ENCODE peak calls at places on chromosomes 7 and 10, in four cellular contexts. J is suprapubic skin, U is HCT116, W is sigmoid colon. R is an unnamed sample. For H3K4me1, the result is how much of the 10 kb centered on the place peaks cover.

GRCh38 chr10:79007037-79007842 is 61.5 kb upstream of the ZMIZ1 start:
- DNase-seq in J (peak), W (peak), U (no peak), R (no peak)

GRCh38 chr7:128740996-128741395 is 1.8 kb downstream of the CALU start:
- DNase-seq in J (no peak), U (no peak), W (no peak), R (no peak)

GRCh38 chr10:33341638-33342037 is 7.2 kb upstream of the NRP1 start:
- DNase-seq in J (no peak), U (no peak), W (no peak), R (no peak)

GRCh38 chr10:489335-489734 is 200.1 kb downstream of the DIP2C start:
- DNase-seq in J (peak), W (no peak), U (no peak), R (no peak)

GRCh38 chr10:33215154-33215553 is 119.3 kb downstream of the NRP1 start:
- DNase-seq in W (no peak), J (no peak), U (no peak), R (no peak)

GRCh38 chr7:27125986-27126394 is 4.6 kb downstream of the HOXA4 start:
- DNase-seq in U (no peak), W (no peak), J (no peak), R (no peak)

GRCh38 chr10:58157076-58157766 is 110.5 kb downstream of the IPMK start:
- DNase-seq in U (no peak), W (no peak), J (no peak), R (no peak)

GRCh38 chr10:96299383-96299782 is 4.9 kb upstream of the DNTT start:
- DNase-seq in W (no peak), U (no peak), J (no peak), R (no peak)

GRCh38 chr7:37759519-37759918 is 76.0 kb downstream of the GPR141 start:
- DNase-seq in J (no peak), W (no peak), U (no peak), R (no peak)

GRCh38 chr10:38979535-38979934 is 885.4 kb downstream of the ZNF37A start:
- DNase-seq in U (no peak), W (no peak), J (no peak), R (no peak)

GRCh38 chr10:49039409-49039808 is 75.9 kb downstream of the VSTM4 start:
- DNase-seq in J (no peak), U (no peak), W (no peak), R (no peak)

GRCh38 chr7:91557789-91558396 is 293.7 kb downstream of the FZD1 start:
- DNase-seq in J (no peak), U (peak), W (no peak), R (no peak)

GRCh38 chr7:142420554-142421362 is 162.9 kb upstream of the PRSS58 start:
- DNase-seq in W (no peak), U (peak), J (no peak), R (no peak)

GRCh38 chr7:158062661-158063060 is 525.0 kb downstream of the PTPRN2 start:
- DNase-seq in W (peak), J (no peak), U (no peak), R (no peak)

GRCh38 chr7:109890622-109891021 is 1200.3 kb upstream of the LRRN3 start:
- DNase-seq in J (no peak), W (no peak), U (no peak), R (no peak)

GRCh38 chr7:148153611-148154010 is 437.0 kb upstream of the C7orf33 start:
- DNase-seq in W (no peak), U (no peak), J (no peak), R (no peak)

GRCh38 chr7:15780271-15780670 is 93.8 kb upstream of the MEOX2 start:
- DNase-seq in J (no peak), U (no peak), W (no peak), R (no peak)

GRCh38 chr7:142791502-142791901 is 20.7 kb downstream of the PRSS2 start:
- DNase-seq in W (no peak), U (no peak), J (peak), R (no peak)

GRCh38 chr10:101724446-101724845 is 29.5 kb upstream of the FBXW4 start:
- DNase-seq in U (no peak), J (no peak), W (no peak), R (no peak)

GRCh38 chr10:58064714-58065528 is 202.8 kb downstream of the IPMK start:
- DNase-seq in W (no peak), U (peak), J (no peak), R (no peak)

GRCh38 chr10:29895436-29895835 is 163.9 kb downstream of the JCAD start:
- DNase-seq in J (peak), U (no peak), W (peak), R (no peak)

GRCh38 chr7:33196194-33196593 is 66.8 kb downstream of the BBS9 start:
- DNase-seq in U (no peak), J (no peak), W (no peak), R (no peak)

GRCh38 chr7:2231992-2232765 is 566 bp downstream of the MAD1L1 start:
- DNase-seq in J (no peak), U (no peak), W (no peak), R (no peak)

GRCh38 chr7:26549281-26549943 is 257.8 kb downstream of the SNX10 start:
- DNase-seq in U (no peak), W (no peak), J (no peak), R (no peak)

GRCh38 chr7:118194571-118194970 is 10.6 kb downstream of the LSM8 start:
- DNase-seq in U (no peak), J (no peak), W (no peak), R (no peak)

GRCh38 chr10:34186013-34186412 is 629.1 kb downstream of the PARD3 start:
- DNase-seq in U (no peak), W (no peak), J (no peak), R (no peak)

GRCh38 chr10:77296534-77297369 is 340.9 kb downstream of the KCNMA1 start:
- DNase-seq in U (no peak), W (no peak), J (no peak), R (no peak)

GRCh38 chr7:139960158-139960557 is 102.6 kb downstream of the PARP12 start:
- DNase-seq in U (no peak), W (no peak), J (no peak), R (no peak)

GRCh38 chr10:91680521-91680920 is 47.6 kb upstream of the PPP1R3C start:
- DNase-seq in U (no peak), W (no peak), J (no peak), R (no peak)

GRCh38 chr7:51467384-51468017 is 150.9 kb upstream of the COBL start:
- DNase-seq in J (no peak), U (no peak), W (no peak), R (no peak)

GRCh38 chr10:25639646-25640045 is 294.4 kb upstream of the MYO3A start:
- DNase-seq in U (no peak), W (no peak), J (no peak), R (no peak)

GRCh38 chr7:151876112-151876898 is 610 bp downstream of the PRKAG2 start:
- DNase-seq in U (no peak), W (peak), J (peak), R (no peak)
- TF ChIP-seq POLR2AphosphoS5 in U (no peak), W (no peak), J (no peak), R (peak)

GRCh38 chr7:152925412-152926147 is 166.0 kb downstream of the ACTR3B start:
- DNase-seq in U (no peak), W (no peak), J (no peak), R (no peak)
- TF ChIP-seq CTCF in U (no peak), W (no peak), J (no peak), R (no peak)

GRCh38 chr7:43701502-43701859 is 27.8 kb downstream of the COA1 start:
- DNase-seq in W (no peak), U (no peak), J (no peak), R (no peak)

GRCh38 chr7:43700059-43700501 is 29.2 kb downstream of the COA1 start:
- DNase-seq in J (no peak), U (peak), W (no peak), R (no peak)

GRCh38 chr7:43702974-43703373 is 26.3 kb downstream of the COA1 start:
- DNase-seq in U (no peak), W (no peak), J (no peak), R (no peak)

GRCh38 chr7:43701929-43702328 is 27.4 kb downstream of the COA1 start:
- DNase-seq in U (no peak), W (no peak), J (no peak), R (no peak)

DNA sequence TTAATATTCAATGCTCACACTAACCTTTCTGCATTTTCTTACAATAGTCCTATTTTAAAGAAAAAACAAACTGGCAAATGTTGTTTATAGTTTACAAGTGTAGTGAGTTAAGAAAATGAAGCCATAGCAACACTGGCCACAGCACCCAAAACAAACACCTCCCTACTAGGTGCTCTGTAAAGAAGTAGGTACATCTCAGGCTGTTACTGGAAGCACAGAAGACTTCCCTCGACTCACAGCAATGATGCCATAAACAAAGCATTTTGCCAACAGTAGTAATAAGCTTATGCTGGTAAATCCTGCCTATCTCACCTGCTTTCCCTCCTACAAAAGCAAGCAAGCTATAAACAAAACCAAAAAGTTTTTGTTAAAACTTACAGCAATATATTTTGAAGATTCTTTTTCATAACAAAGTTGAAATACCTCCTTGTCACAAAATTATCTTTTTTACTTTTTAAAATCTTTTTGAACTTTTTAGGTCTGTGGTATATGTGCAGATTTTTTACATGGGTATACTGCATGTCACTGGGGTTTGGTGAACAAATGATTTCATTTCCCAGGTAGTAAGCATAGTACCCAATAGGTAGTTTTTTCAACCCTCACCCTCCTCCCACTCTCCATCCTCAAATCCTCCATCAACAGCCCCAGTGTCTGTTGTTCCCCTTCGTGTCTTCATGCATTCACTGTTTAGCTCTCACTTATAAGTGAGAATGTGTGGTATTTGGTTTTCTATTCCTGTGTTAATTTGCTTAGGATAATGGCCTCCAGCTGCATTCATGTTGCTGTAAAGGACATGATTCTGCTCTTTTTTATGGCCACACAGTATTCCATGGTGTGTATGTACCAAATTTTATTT is 28.4 kb downstream of the COA1 start:
- DNase-seq in U (no peak), J (no peak), W (no peak), R (no peak)
- H3K4me1 ChIP-seq in U (under half), J (under half), W (under half), R (under half)

DNA sequence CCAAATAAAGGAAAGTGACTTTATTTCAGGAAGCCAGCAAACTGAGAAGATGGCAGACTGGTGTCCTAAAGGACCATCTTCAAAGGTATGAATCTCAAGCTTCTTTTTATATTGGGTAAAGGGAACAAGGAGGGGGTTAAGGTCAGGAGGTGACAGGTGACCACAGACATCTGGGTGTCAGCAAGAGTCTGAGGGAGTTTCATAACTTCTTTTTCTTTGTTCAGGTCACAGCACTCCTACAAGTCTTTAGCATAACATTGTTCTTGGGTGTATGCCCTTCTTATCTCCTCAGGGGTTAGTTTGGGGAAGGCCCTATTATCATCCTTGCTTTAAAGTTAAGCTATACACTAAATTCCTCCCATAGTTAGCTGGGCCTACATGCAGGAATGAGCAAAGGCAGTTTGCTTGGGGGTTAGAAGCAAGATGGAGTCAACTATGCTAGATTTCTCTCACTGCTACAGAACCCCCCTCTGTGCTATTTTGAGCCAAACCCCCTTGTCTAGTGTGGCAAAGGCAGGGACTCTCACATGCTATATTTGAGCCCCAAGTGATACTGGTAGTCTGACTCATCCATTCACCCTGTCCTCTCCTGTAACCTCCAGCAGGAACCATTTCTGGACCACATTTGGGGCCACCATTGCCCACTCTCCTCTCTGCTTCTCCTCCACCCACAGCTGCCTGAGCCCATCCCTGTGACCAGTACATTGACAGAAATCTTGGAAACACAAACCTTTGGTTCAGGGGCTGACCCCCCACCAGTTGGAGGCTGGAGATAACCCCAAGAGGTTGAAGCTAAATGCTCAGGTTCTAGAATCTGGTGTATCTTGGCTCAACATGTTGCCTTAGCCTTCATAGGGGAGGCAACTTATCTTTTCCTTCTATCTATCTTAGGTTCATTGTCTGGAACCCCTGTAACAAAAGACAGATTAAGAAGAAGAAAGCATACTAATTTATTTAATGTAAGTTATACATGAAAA is 55.5 kb upstream of the LRGUK start:
- DNase-seq in W (no peak), U (no peak), J (no peak), R (no peak)
- TF ChIP-seq POLR2AphosphoS5 in W (no peak), U (no peak), J (no peak), R (no peak)

GRCh38 chr7:155629171-155629570 is 15.3 kb upstream of the RBM33 start:
- DNase-seq in U (no peak), J (no peak), W (no peak), R (no peak)

GRCh38 chr7:155635817-155636216 is 8.6 kb upstream of the RBM33 start:
- DNase-seq in J (no peak), U (no peak), W (no peak), R (no peak)

GRCh38 chr7:155637155-155637554 is 7.3 kb upstream of the RBM33 start:
- DNase-seq in U (no peak), W (no peak), J (no peak), R (no peak)

GRCh38 chr7:155625557-155625956 is 18.9 kb upstream of the RBM33 start:
- DNase-seq in U (no peak), J (no peak), W (no peak), R (no peak)

GRCh38 chr7:155631155-155631554 is 13.3 kb upstream of the RBM33 start:
- DNase-seq in U (no peak), J (no peak), W (no peak), R (no peak)
- TF ChIP-seq CTCF in U (no peak), J (no peak), W (no peak), R (no peak)

GRCh38 chr10:59844436-59844835 is 61.9 kb downstream of the CCDC6 start:
- DNase-seq in J (no peak), W (no peak), U (no peak), R (no peak)

GRCh38 chr10:59847888-59848287 is 58.5 kb downstream of the CCDC6 start:
- DNase-seq in J (no peak), U (no peak), W (no peak), R (no peak)

GRCh38 chr10:59851864-59852263 is 54.5 kb downstream of the CCDC6 start:
- DNase-seq in U (no peak), W (no peak), J (no peak), R (no peak)

GRCh38 chr10:59843733-59844132 is 62.6 kb downstream of the CCDC6 start:
- DNase-seq in U (no peak), W (no peak), J (no peak), R (no peak)

DNA sequence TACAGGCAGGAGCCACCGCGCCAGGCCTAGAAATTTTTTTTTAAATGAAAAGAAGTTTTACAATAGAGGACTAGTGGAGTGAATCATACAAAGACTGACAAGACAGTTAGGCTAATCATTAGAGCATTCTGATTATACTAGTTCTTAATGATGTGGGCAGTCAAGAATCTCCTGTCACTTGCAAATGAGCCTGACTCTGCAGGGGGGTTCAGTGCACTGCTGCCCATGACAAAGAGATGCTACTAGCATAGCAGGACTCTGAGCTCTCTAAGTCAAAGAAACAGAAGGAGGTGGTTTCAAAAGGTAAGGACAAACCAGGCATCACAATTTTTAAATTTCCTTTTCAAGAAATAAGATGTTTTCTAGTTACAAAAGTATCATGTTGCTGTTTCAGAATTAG is 59.0 kb downstream of the CCDC6 start:
- DNase-seq in W (no peak), U (no peak), J (no peak), R (no peak)
- H3K4me1 ChIP-seq in W (under half), U (under half), J (under half), R (under half)

DNA sequence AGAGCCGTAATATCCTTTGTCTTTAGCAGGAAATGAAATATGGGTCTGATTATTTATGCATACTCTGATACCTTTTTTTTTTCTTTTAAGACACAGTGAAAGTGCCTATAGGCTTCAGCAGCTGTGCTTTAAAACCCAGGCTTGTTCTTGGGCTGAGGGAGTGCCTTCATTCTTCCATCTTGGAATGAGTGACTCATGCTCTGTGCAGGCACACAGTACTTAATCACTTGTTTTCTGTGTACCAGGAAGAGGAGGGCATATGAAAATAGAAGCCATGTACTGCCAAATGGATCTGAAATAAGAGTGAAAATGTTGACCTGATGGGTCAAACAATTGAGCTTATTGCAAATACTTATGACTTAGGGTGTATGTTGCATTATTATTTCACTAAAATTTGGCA is 12.0 kb downstream of the INPP5F start:
- DNase-seq in W (no peak), U (peak), J (no peak), R (no peak)
- TF ChIP-seq POLR2AphosphoS5 in W (no peak), U (peak), J (no peak), R (no peak)

DNA sequence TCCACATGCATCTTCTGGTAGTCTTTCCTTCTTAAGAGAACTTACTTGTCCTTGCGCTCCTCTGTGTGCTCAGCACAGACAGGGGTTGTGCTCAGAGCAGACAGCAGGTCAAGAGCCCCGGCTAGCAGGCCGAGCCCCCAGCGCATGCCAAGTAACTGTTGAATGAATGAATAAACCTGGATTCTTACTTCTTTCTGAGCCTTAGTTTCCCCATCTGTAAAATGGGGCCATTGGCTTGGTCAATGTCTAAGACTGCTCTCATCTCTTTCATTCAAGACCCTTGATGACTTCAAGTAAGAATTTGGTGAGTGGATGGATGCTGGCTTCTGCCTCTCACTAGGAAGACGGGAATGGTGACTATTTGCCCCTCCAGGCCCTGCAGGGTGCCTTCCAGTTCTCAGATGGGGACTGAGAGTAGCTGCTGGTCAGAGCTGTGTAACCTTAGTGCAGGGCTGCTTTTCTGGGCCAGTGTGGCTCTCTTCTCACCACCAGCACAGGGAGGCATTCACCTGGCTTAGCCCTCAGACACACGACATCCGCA is 78.1 kb downstream of the CDH23 start:
- DNase-seq in U (no peak), J (no peak), W (no peak), R (no peak)
- TF ChIP-seq CTCF in U (no peak), J (no peak), W (no peak), R (no peak)

GRCh38 chr7:150966002-150966401 is 12.1 kb downstream of the KCNH2 start:
- DNase-seq in J (no peak), W (no peak), U (no peak), R (no peak)
- H3K4me1 ChIP-seq in J (under half), W (half or more), U (under half), R (under half)

GRCh38 chr7:6246257-6246917 is 26.0 kb downstream of the CYTH3 start:
- DNase-seq in J (no peak), W (no peak), U (no peak), R (no peak)

GRCh38 chr7:6252310-6252709 is 20.1 kb downstream of the CYTH3 start:
- DNase-seq in J (no peak), W (no peak), U (no peak), R (no peak)

GRCh38 chr7:6251653-6252052 is 20.8 kb downstream of the CYTH3 start:
- DNase-seq in W (no peak), U (no peak), J (no peak), R (no peak)

GRCh38 chr7:6250364-6250833 is 22.0 kb downstream of the CYTH3 start:
- DNase-seq in J (no peak), W (no peak), U (no peak), R (no peak)

GRCh38 chr7:6248581-6248980 is 23.8 kb downstream of the CYTH3 start:
- DNase-seq in U (no peak), J (no peak), W (no peak), R (no peak)
- TF ChIP-seq POLR2AphosphoS5 in U (no peak), J (no peak), W (no peak), R (no peak)

R was measured in vagina.